ENCODE peak calls at places on chromosomes 16 and 17, in seven cellular contexts. A is effector CD8-positive, alpha-beta T cell; X is T-helper 17 cell; N is hypothalamus; W is HuH-7; B is amygdala; Q is NAMALWA. P is an unnamed sample.

GRCh38 chr17:510223-510917 is 157.8 kb upstream of the RPH3AL start:
- DNase-seq in A (no peak), X (no peak), N (no peak), W (no peak), B (no peak), Q (no peak), P (no peak)

GRCh38 chr17:53765609-53766008 is 57.1 kb upstream of the KIF2B start:
- DNase-seq in A (no peak), X (no peak), N (no peak), W (no peak), B (no peak), Q (no peak), P (no peak)

GRCh38 chr17:27256225-27257030 is 37.5 kb upstream of the WSB1 start:
- DNase-seq in A (no peak), X (no peak), N (no peak), W (no peak), B (no peak), Q (no peak), P (no peak)

GRCh38 chr16:56851671-56852400 is 13.2 kb upstream of the SLC12A3 start:
- DNase-seq in A (no peak), X (no peak), N (no peak), W (no peak), B (peak), Q (peak), P (peak)

GRCh38 chr16:57759131-57759530 is 23.6 kb downstream of the KATNB1 start:
- DNase-seq in A (no peak), X (no peak), N (no peak), W (no peak), B (no peak), Q (no peak), P (no peak)

GRCh38 chr16:10386517-10387377 is 886 bp downstream of the ATF7IP2 start:
- DNase-seq in A (no peak), X (no peak), N (no peak), W (no peak), B (no peak), Q (peak), P (peak)

GRCh38 chr17:80455328-80455710 is 21.1 kb downstream of the NPTX1 start:
- DNase-seq in A (peak), X (no peak), N (no peak), W (peak), B (peak), Q (peak), P (no peak)

GRCh38 chr17:31297090-31297489 is at the start of gene OMG:
- DNase-seq in A (no peak), X (no peak), N (peak), W (no peak), B (peak), Q (no peak), P (no peak)

GRCh38 chr16:69334696-69335095 is 4.3 kb upstream of the PDF start:
- DNase-seq in A (no peak), X (no peak), N (no peak), W (no peak), B (no peak), Q (no peak), P (no peak)

GRCh38 chr17:49822829-49823228 is 25.0 kb downstream of the TAC4 start:
- DNase-seq in A (no peak), X (no peak), N (no peak), W (no peak), B (no peak), Q (no peak), P (no peak)

GRCh38 chr16:660459-661183 is 7.3 kb upstream of the RHOT2 start:
- DNase-seq in A (peak), X (peak), N (peak), W (no peak), B (peak), Q (peak), P (peak)

GRCh38 chr16:4410335-4411075 is 5.9 kb downstream of the CORO7 start:
- DNase-seq in A (no peak), X (no peak), N (peak), W (no peak), B (peak), Q (no peak), P (no peak)

GRCh38 chr17:8126306-8127066 is 2.6 kb upstream of the HES7 start:
- DNase-seq in A (no peak), X (no peak), N (no peak), W (peak), B (no peak), Q (peak), P (peak)

GRCh38 chr17:53707546-53707945 is 115.2 kb upstream of the KIF2B start:
- DNase-seq in A (no peak), X (no peak), N (no peak), W (no peak), B (no peak), Q (no peak), P (no peak)

GRCh38 chr17:73311428-73311780 is 397 bp downstream of the CDC42EP4 start:
- DNase-seq in A (no peak), X (peak), N (peak), W (no peak), B (no peak), Q (no peak), P (no peak)

GRCh38 chr17:19372866-19373505 is 5.3 kb upstream of the MAPK7 start:
- DNase-seq in A (no peak), X (no peak), N (no peak), W (no peak), B (no peak), Q (no peak), P (peak)

GRCh38 chr16:85037050-85037410 is 9.4 kb downstream of the KIAA0513 start:
- DNase-seq in A (no peak), X (no peak), N (no peak), W (no peak), B (peak), Q (no peak), P (no peak)

GRCh38 chr17:18626152-18626870 is 17.9 kb downstream of the TBC1D28 start:
- DNase-seq in A (no peak), X (no peak), N (no peak), W (no peak), B (no peak), Q (no peak), P (no peak)

P was measured in Karpas-422.